ENCODE peak calls at places on chromosomes 16 and 17, in ten cellular contexts. C, F, K, J, V, M, S, O, N and Z are unnamed samples.

GRCh38 chr17:35766903-35767510 is 6.3 kb downstream of the C17orf50 start:
- DNase-seq in C (no peak), F (no peak), K (no peak), J (peak; percentile 23), V (no peak), M (no peak), S (no peak), O (no peak), N (peak; percentile 59), Z (no peak)

GRCh38 chr17:72832306-72832705 is 260.2 kb downstream of the SLC39A11 start:
- DNase-seq in C (no peak), F (no peak), K (no peak), J (no peak), V (no peak), M (no peak), S (no peak), O (no peak), N (no peak), Z (no peak)

GRCh38 chr16:74024997-74025396 is 271.6 kb upstream of the PSMD7 start:
- DNase-seq in C (no peak), F (no peak), K (no peak), J (no peak), V (no peak), M (no peak), S (no peak), O (no peak), N (no peak), Z (no peak)

GRCh38 chr17:7307686-7308624 is 527 bp downstream of the EIF5A start:
- DNase-seq in C (no peak), F (no peak), K (no peak), J (peak; percentile 51), V (peak; percentile 77), M (peak; percentile 20), S (no peak), O (peak; percentile 75), N (peak; percentile 82), Z (peak; percentile 43)

GRCh38 chr17:82100502-82101298 is 2.7 kb upstream of the FASN start:
- DNase-seq in C (no peak), F (no peak), K (no peak), J (no peak), V (no peak), M (no peak), S (no peak), O (no peak), N (no peak), Z (no peak)

GRCh38 chr16:25888873-25889272 is 197.1 kb downstream of the HS3ST4 start:
- DNase-seq in C (no peak), F (no peak), K (no peak), J (no peak), V (no peak), M (no peak), S (no peak), O (no peak), N (no peak), Z (no peak)

GRCh38 chr17:74354123-74354522 is 7.5 kb downstream of the BTBD17 start:
- DNase-seq in C (no peak), F (no peak), K (no peak), J (peak; percentile 23), V (peak; percentile 74), M (peak; percentile 79), S (no peak), O (no peak), N (peak; percentile 75), Z (peak; percentile 12)

GRCh38 chr16:21223787-21224186 is 9.7 kb upstream of the ANKS4B start:
- DNase-seq in C (no peak), F (no peak), K (no peak), J (no peak), V (peak; percentile 18), M (no peak), S (no peak), O (no peak), N (no peak), Z (no peak)

GRCh38 chr17:82217530-82218204 is 5.0 kb upstream of the CCDC57 start:
- DNase-seq in C (peak; percentile 66), F (no peak), K (peak; percentile 56), J (no peak), V (no peak), M (no peak), S (peak; percentile 91), O (peak; percentile 78), N (peak; percentile 60), Z (no peak)